ENCODE peak calls at places on chromosomes 16 and 17, in five cellular contexts. A is H9, H is H1, W is neuronal stem cell, F is trophoblast cell. O is an unnamed sample.

GRCh38 chr16:20001856-20002707 is 71.6 kb downstream of the GPR139 start:
- DNase-seq in A (no peak), H (no peak), W (no peak), F (no peak), O (no peak)

GRCh38 chr17:44376124-44376523 is 12.5 kb upstream of the FAM171A2 start:
- DNase-seq in F (no peak), H (no peak), A (peak), W (no peak), O (no peak)

GRCh38 chr17:36529121-36529520 is 5.5 kb downstream of the MYO19 start:
- DNase-seq in H (no peak), F (no peak), A (no peak), W (no peak), O (peak)

GRCh38 chr16:50603206-50604064 is 55.2 kb downstream of the NKD1 start:
- DNase-seq in W (no peak), A (no peak), H (no peak), F (no peak), O (peak)

GRCh38 chr17:81810892-81811704 is 7.1 kb downstream of the GCGR start:
- DNase-seq in W (no peak), F (no peak), H (no peak), A (no peak), O (no peak)

GRCh38 chr17:79777166-79777843 is 643 bp upstream of the CBX2 start:
- DNase-seq in H (no peak), W (peak), A (peak), F (no peak), O (peak)

GRCh38 chr17:18245038-18245776 is 13.3 kb downstream of the FLII start:
- DNase-seq in H (no peak), W (no peak), A (no peak), F (no peak), O (no peak)

GRCh38 chr17:29914819-29915537 is 15.1 kb downstream of the SSH2 start:
- DNase-seq in F (no peak), W (no peak), A (no peak), H (no peak), O (no peak)

GRCh38 chr16:69772560-69773254 is 10.6 kb downstream of the WWP2 start:
- DNase-seq in W (no peak), H (no peak), F (no peak), A (no peak), O (no peak)

GRCh38 chr16:86567701-86568571 is 1.3 kb downstream of the FOXC2 start:
- DNase-seq in H (no peak), F (no peak), W (no peak), A (peak), O (peak)

GRCh38 chr17:67278363-67278762 is 33.4 kb upstream of the HELZ start:
- DNase-seq in W (no peak), H (no peak), A (no peak), F (no peak), O (no peak)

GRCh38 chr17:17027442-17028058 is 14.7 kb upstream of the MPRIP start:
- DNase-seq in A (no peak), F (no peak), W (no peak), H (no peak), O (no peak)

GRCh38 chr16:57038151-57038550 is 48.8 kb downstream of the NLRC5 start:
- DNase-seq in A (no peak), F (no peak), W (no peak), H (no peak), O (peak)
- H2AK5ac ChIP-seq in A (no peak), F (no peak), W (no peak), H (no peak), O (no peak)

GRCh38 chr16:1392826-1393225 is 21.7 kb downstream of the UNKL start:
- DNase-seq in A (no peak), W (no peak), F (no peak), H (no peak), O (no peak)
- H2BK12ac ChIP-seq in A (no peak), W (no peak), F (no peak), H (no peak), O (no peak)

GRCh38 chr17:31627960-31628359 is 231.1 kb downstream of the COPRS start:
- DNase-seq in H (no peak), W (no peak), F (no peak), A (no peak), O (no peak)
- H2BK5ac ChIP-seq in H (no peak), W (no peak), F (no peak), A (no peak), O (no peak)

DNA sequence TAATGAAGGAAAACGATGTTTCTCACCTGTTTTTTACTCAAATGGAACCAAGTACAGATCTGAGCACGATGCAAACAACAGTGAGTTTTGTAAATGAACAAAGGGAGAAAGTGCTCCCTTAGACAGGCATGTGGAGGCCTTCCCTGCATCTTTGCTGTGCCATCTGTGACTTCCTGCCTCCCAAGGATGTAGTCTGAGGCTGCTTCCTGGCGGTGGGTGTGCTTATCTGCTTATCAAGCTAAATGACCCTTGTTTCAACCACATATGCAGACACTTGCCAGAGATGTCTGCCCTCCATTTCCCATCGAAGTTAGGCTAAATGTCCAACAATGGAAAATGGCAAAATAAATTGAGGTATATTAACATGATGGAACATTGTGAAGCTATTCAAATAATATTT is 34.6 kb downstream of the RGS9 start:
- DNase-seq in F (no peak), W (no peak), H (no peak), A (no peak), O (no peak)
- H2AK5ac ChIP-seq in F (no peak), W (no peak), H (no peak), A (no peak), O (no peak)

GRCh38 chr17:31512796-31513195 is 121.3 kb downstream of the RAB11FIP4 start:
- DNase-seq in H (no peak), W (no peak), A (no peak), F (no peak), O (no peak)

GRCh38 chr17:31512104-31512740 is 120.7 kb downstream of the RAB11FIP4 start:
- DNase-seq in F (no peak), H (no peak), W (no peak), A (no peak), O (no peak)

GRCh38 chr17:31511583-31511982 is 120.1 kb downstream of the RAB11FIP4 start:
- DNase-seq in H (no peak), W (no peak), A (no peak), F (no peak), O (no peak)

GRCh38 chr17:31515226-31515759 is 123.8 kb downstream of the RAB11FIP4 start:
- DNase-seq in A (no peak), W (no peak), F (no peak), H (no peak), O (no peak)

GRCh38 chr17:31513731-31514427 is 122.4 kb downstream of the RAB11FIP4 start:
- DNase-seq in W (no peak), A (no peak), H (no peak), F (no peak), O (no peak)
- H2BK12ac ChIP-seq in W (no peak), A (no peak), H (no peak), F (peak), O (no peak)

O was measured in mesenchymal stem cell.